ENCODE peak calls at places on chromosome 4, in five cellular contexts. L is psoas muscle, K is left ventricle myocardium inferior, P is cardiac muscle cell, N is mammary epithelial cell. W is an unnamed sample. For H3K9me3 and H3K36me3, the result is how much of the 10 kb centered on the place peaks cover.

GRCh38 chr4:151610229-151610628 is 150.6 kb downstream of the GATB start:
- DNase-seq in N (no peak), P (no peak), K (no peak), L (no peak), W (no peak)

GRCh38 chr4:11543710-11544109 is 115.0 kb upstream of the HS3ST1 start:
- DNase-seq in L (no peak), K (no peak), N (peak), P (no peak), W (no peak)

GRCh38 chr4:148749403-148749802 is 307.2 kb upstream of the NR3C2 start:
- DNase-seq in L (no peak), P (no peak), N (peak), K (no peak), W (no peak)

GRCh38 chr4:86919824-86920223 is 15.0 kb upstream of the AFF1 start:
- DNase-seq in K (no peak), N (no peak), P (no peak), L (no peak), W (no peak)

GRCh38 chr4:171759274-171759673 is 53.9 kb upstream of the GALNTL6 start:
- DNase-seq in L (no peak), N (no peak), K (no peak), P (no peak), W (no peak)

GRCh38 chr4:81351653-81352455 is 119.9 kb downstream of the RASGEF1B start:
- DNase-seq in K (peak), N (peak), L (peak), P (peak), W (peak)

GRCh38 chr4:17324431-17324830 is 187.5 kb downstream of the QDPR start:
- DNase-seq in N (no peak), P (peak), K (no peak), L (peak), W (no peak)

GRCh38 chr4:56990109-56990508 is 11.4 kb downstream of the POLR2B start:
- DNase-seq in K (no peak), P (no peak), N (no peak), L (no peak), W (no peak)

GRCh38 chr4:56909083-56909981 is 1.6 kb downstream of the REST start:
- DNase-seq in P (peak), K (peak), L (no peak), N (peak), W (peak)

GRCh38 chr4:106369456-106370060 is 980 bp upstream of the GIMD1 start:
- DNase-seq in L (no peak), P (peak), N (peak), K (no peak), W (no peak)

GRCh38 chr4:41751325-41752061 is 3.0 kb upstream of the PHOX2B start:
- DNase-seq in K (no peak), P (no peak), N (no peak), L (no peak), W (no peak)

GRCh38 chr4:5050520-5050955 is 742 bp upstream of the STK32B start:
- DNase-seq in K (peak), N (peak), L (peak), P (peak), W (peak)

GRCh38 chr4:150569384-150569987 is 12.5 kb upstream of the MAB21L2 start:
- DNase-seq in P (no peak), K (no peak), L (no peak), N (peak), W (no peak)

GRCh38 chr4:97646997-97647396 is 496.3 kb downstream of the STPG2 start:
- DNase-seq in L (no peak), P (no peak), K (peak), N (peak), W (no peak)

GRCh38 chr4:3762753-3763511 is 3.3 kb upstream of the ADRA2C start:
- DNase-seq in L (no peak), P (no peak), N (no peak), K (no peak), W (no peak)

GRCh38 chr4:88965053-88965452 is 91.9 kb downstream of the FAM13A start:
- DNase-seq in P (no peak), N (no peak), L (no peak), K (no peak), W (no peak)

GRCh38 chr4:99821918-99822503 is 5.4 kb downstream of the DAPP1 start:
- DNase-seq in K (no peak), L (no peak), N (no peak), P (no peak), W (no peak)

GRCh38 chr4:98199247-98199646 is 56.0 kb upstream of the STPG2 start:
- DNase-seq in P (peak), L (no peak), N (no peak), K (peak), W (peak)

GRCh38 chr4:107988763-107989035 is 990 bp upstream of the HADH start:
- DNase-seq in N (no peak), L (no peak), P (no peak), K (no peak), W (no peak)

GRCh38 chr4:181278941-181279340 is 964.3 kb upstream of the TENM3 start:
- DNase-seq in K (no peak), N (peak), L (no peak), P (no peak), W (no peak)

GRCh38 chr4:153421980-153422379 is 44.2 kb upstream of the TMEM131L start:
- DNase-seq in L (no peak), N (no peak), P (no peak), K (no peak), W (no peak)

GRCh38 chr4:139956436-139957107 is 197.4 kb downstream of the MAML3 start:
- DNase-seq in N (no peak), P (no peak), L (no peak), K (no peak), W (no peak)

GRCh38 chr4:164904336-164904735 is 27.4 kb downstream of the APELA start:
- DNase-seq in P (no peak), L (no peak), N (no peak), K (no peak), W (no peak)

GRCh38 chr4:38583102-38583501 is 80.9 kb upstream of the KLF3 start:
- DNase-seq in K (no peak), L (no peak), P (no peak), N (peak), W (no peak)

GRCh38 chr4:100842856-100843255 is 325.0 kb upstream of the EMCN start:
- DNase-seq in K (no peak), P (no peak), L (no peak), N (no peak), W (no peak)

GRCh38 chr4:3860913-3861636 is 94.9 kb downstream of the ADRA2C start:
- DNase-seq in N (no peak), P (no peak), L (no peak), K (no peak), W (no peak)

GRCh38 chr4:17773125-17773698 is 8.2 kb downstream of the FAM184B start:
- DNase-seq in P (peak), L (no peak), K (no peak), N (no peak), W (no peak)

GRCh38 chr4:140130677-140131076 is 23.3 kb downstream of the MAML3 start:
- DNase-seq in L (no peak), K (no peak), P (no peak), N (peak), W (no peak)

GRCh38 chr4:13763707-13764106 is 136.2 kb upstream of the BOD1L1 start:
- DNase-seq in N (no peak), L (no peak), P (no peak), K (no peak), W (no peak)

GRCh38 chr4:126582737-126583136 is 1050.0 kb upstream of the INTU start:
- DNase-seq in N (peak), L (no peak), P (no peak), K (no peak), W (no peak)

GRCh38 chr4:42397256-42397634 is at the start of gene SHISA3:
- DNase-seq in N (no peak), P (peak), K (peak), L (peak), W (no peak)

GRCh38 chr4:168637872-168638756 is 141.3 kb downstream of the PALLD start:
- DNase-seq in N (no peak), L (no peak), P (no peak), K (no peak), W (no peak)

GRCh38 chr4:1644906-1645657 is 39.0 kb downstream of the FAM53A start:
- DNase-seq in P (peak), L (peak), K (peak), N (peak), W (peak)

GRCh38 chr4:56240554-56241190 is 146.6 kb downstream of the AASDH start:
- DNase-seq in N (no peak), L (no peak), K (no peak), P (peak), W (no peak)

GRCh38 chr4:124555959-124556358 is 156.6 kb downstream of the ANKRD50 start:
- DNase-seq in K (no peak), L (no peak), P (no peak), N (no peak), W (no peak)

GRCh38 chr4:158346576-158346975 is 136.3 kb downstream of the TMEM144 start:
- DNase-seq in N (no peak), P (no peak), L (no peak), K (no peak), W (no peak)

DNA sequence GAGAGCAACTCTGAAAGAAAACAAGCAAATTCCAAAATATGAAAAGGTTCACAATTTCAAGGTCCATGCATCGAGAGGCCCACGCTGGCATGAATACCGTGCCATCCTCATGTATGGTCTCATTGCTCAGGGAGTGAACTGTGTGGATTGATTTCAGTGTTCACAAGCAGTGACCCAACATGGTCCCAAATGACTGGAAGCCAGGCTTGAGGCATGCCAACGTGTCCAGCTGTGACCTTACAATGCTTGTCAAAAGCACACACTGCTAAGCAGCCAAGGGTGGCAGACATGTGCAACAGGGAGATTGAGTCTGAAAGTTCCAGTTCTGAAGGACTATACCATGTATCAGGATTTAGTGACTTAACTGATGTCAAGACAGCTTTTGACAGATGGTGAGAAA is 58.7 kb upstream of the CLDN24 start:
- DNase-seq in N (no peak), P (no peak), L (no peak), K (no peak), W (no peak)
- H3K9me3 ChIP-seq in N (under half), P (under half), L (under half), K (under half), W (under half)

DNA sequence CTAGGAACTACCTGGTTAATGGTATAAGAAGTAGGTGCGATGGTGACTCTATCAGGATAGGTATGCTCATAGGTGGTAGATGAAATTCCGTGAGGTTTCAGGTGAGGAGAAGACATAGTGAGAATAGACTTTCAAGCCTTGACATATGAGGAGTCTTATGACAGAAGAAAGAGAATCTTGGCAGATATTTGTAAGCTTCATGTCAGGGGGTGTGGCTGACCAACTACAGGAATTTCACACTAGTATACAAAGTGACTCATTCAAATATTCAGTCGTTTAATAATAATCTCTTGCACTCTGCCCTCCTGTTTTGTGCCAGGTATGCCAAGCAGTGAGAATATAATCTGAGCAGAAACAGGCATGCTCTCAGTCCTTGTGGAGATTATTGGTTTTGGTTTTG is 22.8 kb downstream of the PACRGL start:
- DNase-seq in K (no peak), N (peak), P (no peak), L (no peak), W (no peak)
- H3K36me3 ChIP-seq in K (half or more), N (under half), P (under half), L (under half), W (under half)

GRCh38 chr4:23881052-23881501 is 8.8 kb downstream of the PPARGC1A start:
- DNase-seq in L (no peak), K (no peak), N (peak), P (no peak), W (no peak)

GRCh38 chr4:23884261-23884660 is 5.6 kb downstream of the PPARGC1A start:
- DNase-seq in L (no peak), K (no peak), P (no peak), N (peak), W (no peak)

GRCh38 chr4:23878912-23879732 is 10.7 kb downstream of the PPARGC1A start:
- DNase-seq in P (peak), K (no peak), N (peak), L (no peak), W (no peak)

GRCh38 chr4:23882976-23883531 is 6.8 kb downstream of the PPARGC1A start:
- DNase-seq in N (peak), K (no peak), L (no peak), P (no peak), W (no peak)

DNA sequence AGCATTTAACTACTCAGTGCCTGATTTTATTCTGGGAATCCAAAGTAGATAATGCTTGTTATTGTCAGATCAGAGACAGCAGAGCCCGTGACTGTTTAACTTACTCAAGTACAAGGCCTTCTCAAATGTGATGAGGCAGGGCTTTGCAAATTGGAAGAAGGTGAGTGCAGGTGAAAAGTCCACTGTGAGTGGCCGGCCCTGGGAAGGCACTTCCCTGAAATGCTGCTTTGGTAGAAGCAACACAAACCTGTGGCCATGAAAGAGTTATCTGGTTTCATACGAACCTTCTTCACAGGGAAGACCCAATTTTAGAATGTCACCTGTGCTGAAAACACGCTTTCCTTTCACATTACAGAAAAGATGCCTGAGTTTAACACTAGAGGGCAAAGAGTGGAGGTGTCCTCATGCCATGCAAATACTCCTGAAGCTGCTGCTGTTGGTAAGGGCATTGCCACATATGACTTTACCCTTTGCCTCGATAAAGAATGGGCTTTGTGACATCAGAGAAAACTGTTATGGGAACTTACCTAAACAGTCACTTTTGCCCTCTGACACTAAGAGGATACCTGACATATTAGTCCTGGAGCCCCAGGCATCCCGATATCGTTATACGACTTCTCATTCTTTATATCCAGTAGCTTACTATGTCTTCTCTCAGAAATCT is 8.0 kb downstream of the PPARGC1A start:
- DNase-seq in N (no peak), P (no peak), K (no peak), L (no peak), W (no peak)
- TF ChIP-seq CTCF in N (no peak), P (no peak), K (peak), L (peak), W (no peak)

GRCh38 chr4:95672811-95673210 is 124.0 kb upstream of the UNC5C start:
- DNase-seq in L (no peak), K (no peak), P (no peak), N (no peak), W (no peak)

GRCh38 chr4:95674451-95675095 is 125.8 kb upstream of the UNC5C start:
- DNase-seq in N (no peak), L (no peak), P (no peak), K (no peak), W (no peak)

GRCh38 chr4:95675623-95676022 is 126.8 kb upstream of the UNC5C start:
- DNase-seq in P (no peak), K (no peak), L (no peak), N (peak), W (no peak)

DNA sequence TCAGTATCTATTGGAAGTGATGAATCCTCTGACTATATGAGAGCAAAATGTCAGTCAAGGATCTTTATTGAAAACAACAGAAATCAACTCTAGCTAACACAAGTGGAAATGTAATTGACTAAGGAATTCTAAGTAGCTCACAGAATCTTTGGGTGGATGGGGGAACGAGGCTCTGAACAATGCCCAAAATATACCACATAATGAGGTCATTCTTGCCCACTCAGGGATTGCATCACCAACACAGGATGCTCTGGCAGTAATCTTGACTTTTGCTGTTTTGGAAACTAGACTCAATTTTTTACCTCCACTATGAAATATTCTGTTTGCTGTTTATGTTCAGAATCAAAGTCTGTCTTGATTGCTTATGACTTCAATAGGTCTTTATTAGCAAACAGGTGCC is 127.4 kb upstream of the UNC5C start:
- DNase-seq in K (no peak), P (no peak), L (no peak), N (peak), W (no peak)
- H3K9me3 ChIP-seq in K (under half), P (under half), L (under half), N (under half), W (under half)

GRCh38 chr4:7060346-7061150 is 7.3 kb downstream of the GRPEL1 start:
- DNase-seq in L (no peak), K (no peak), P (no peak), N (no peak), W (no peak)
- H3K36me3 ChIP-seq in L (under half), K (half or more), P (under half), N (under half), W (half or more)

DNA sequence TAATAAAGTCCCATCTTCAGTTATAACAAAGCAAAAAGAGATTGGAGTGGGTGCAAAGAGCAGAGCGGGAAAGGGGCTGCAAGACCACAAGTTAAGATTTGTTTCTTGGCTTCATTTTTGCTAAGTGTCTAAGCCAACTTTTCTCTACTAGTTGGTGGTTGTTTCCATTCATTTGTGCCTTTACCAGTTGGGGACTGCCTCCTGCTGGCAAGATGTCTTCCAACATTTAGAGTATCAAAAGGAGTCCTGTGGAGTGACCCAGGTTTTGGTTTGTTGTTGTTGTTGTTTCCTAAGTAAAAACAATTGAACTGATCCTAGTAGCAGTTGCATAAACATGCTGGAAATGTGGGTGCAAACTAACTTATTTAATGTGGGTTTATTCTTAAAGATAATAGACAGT is 121.1 kb downstream of the SPATA18 start:
- DNase-seq in N (peak), L (no peak), P (no peak), K (no peak), W (no peak)
- TF ChIP-seq CTCF in N (peak), L (no peak), P (peak), K (no peak), W (no peak)